ENCODE peak calls at places on chromosome 2, in eight cellular contexts. W, N, I, F, P, B, L and T are unnamed samples.

GRCh38 chr2:12106440-12107080 is 360.1 kb downstream of the LPIN1 start:
- DNase-seq in W (peak; percentile 99), N (peak; percentile 67), I (no peak), F (no peak), P (no peak), B (peak; percentile 99), L (peak; percentile 80), T (peak; percentile 97)

GRCh38 chr2:143177081-143177786 is 48.0 kb downstream of the ARHGAP15 start:
- DNase-seq in W (no peak), N (no peak), I (no peak), F (no peak), P (no peak), B (no peak), L (no peak), T (no peak)

GRCh38 chr2:242027676-242028450 is 158.3 kb downstream of the RTP5 start:
- DNase-seq in W (no peak), N (peak; percentile 2), I (no peak), F (no peak), P (peak; percentile 13), B (no peak), L (no peak), T (no peak)

GRCh38 chr2:168935810-168936581 is 34.9 kb downstream of the G6PC2 start:
- DNase-seq in W (peak; percentile 12), N (no peak), I (no peak), F (no peak), P (no peak), B (peak; percentile 87), L (no peak), T (peak; percentile 46)

GRCh38 chr2:72561621-72562318 is 264.1 kb downstream of the EXOC6B start:
- DNase-seq in W (peak; percentile 34), N (no peak), I (no peak), F (no peak), P (no peak), B (peak; percentile 88), L (no peak), T (peak; percentile 73)

GRCh38 chr2:200242553-200242952 is 63.9 kb upstream of the SPATS2L start:
- DNase-seq in W (no peak), N (no peak), I (no peak), F (no peak), P (no peak), B (no peak), L (no peak), T (no peak)

GRCh38 chr2:2226326-2226725 is 104.7 kb downstream of the MYT1L start:
- DNase-seq in W (no peak), N (no peak), I (no peak), F (no peak), P (no peak), B (no peak), L (no peak), T (no peak)

GRCh38 chr2:172647439-172647838 is 88.2 kb upstream of the RAPGEF4 start:
- DNase-seq in W (peak; percentile 57), N (no peak), I (no peak), F (no peak), P (no peak), B (no peak), L (no peak), T (peak; percentile 55)

GRCh38 chr2:144426981-144427479 is 92.9 kb downstream of the ZEB2 start:
- DNase-seq in W (peak; percentile 43), N (no peak), I (no peak), F (no peak), P (no peak), B (peak; percentile 82), L (no peak), T (peak; percentile 61)

DNA sequence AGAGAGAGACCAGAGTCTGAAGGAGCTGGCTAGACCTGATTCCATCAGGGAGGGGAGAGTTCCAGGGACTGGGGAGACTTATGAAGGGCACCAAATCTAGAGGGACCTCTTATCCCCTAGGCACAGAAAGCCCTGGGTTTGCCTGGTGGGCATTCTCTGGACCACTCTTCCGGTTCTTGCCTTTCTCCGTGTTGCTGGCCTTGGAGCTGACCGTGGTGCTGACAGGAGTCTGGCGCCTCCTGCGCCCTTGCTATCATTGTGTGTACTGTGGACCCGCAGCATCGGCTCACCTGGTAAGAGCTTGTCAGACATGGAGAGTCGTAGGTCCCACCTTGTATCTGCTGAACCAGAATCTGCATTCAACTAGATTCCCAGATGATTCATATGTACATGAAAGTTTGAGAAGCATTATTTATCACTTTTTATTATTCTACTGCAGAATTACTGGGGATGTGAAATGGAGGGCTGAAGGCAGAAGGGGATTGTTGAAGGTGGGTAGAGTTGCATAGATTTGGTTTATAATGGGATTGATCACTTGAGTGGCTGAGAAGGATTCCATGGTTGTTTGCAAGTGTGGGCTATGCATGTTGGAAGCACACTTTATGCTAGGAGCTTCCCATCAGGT is 4.3 kb upstream of the TRPM8 start:
- DNase-seq in W (peak; percentile 26), N (no peak), I (peak; percentile 88), F (no peak), P (peak; percentile 57), B (peak; percentile 54), L (no peak), T (peak; percentile 7)
- TF ChIP-seq CTCF in W (no peak), N (no peak), I (no peak), F (no peak), P (no peak), B (peak; percentile 24), L (no peak), T (no peak)

GRCh38 chr2:41500895-41501294 is 546.9 kb upstream of the PKDCC start:
- DNase-seq in W (no peak), N (no peak), I (no peak), F (no peak), P (no peak), B (no peak), L (no peak), T (no peak)

GRCh38 chr2:41504532-41504931 is 543.3 kb upstream of the PKDCC start:
- DNase-seq in W (no peak), N (no peak), I (no peak), F (no peak), P (no peak), B (no peak), L (no peak), T (no peak)

GRCh38 chr2:41498791-41499190 is 549.0 kb upstream of the PKDCC start:
- DNase-seq in W (no peak), N (no peak), I (no peak), F (no peak), P (no peak), B (no peak), L (no peak), T (no peak)

GRCh38 chr2:41496908-41497307 is 550.9 kb upstream of the PKDCC start:
- DNase-seq in W (no peak), N (no peak), I (no peak), F (no peak), P (no peak), B (no peak), L (no peak), T (no peak)

GRCh38 chr2:41502752-41503151 is 545.1 kb upstream of the PKDCC start:
- DNase-seq in W (no peak), N (no peak), I (no peak), F (no peak), P (no peak), B (no peak), L (no peak), T (no peak)
- TF ChIP-seq CTCF in W (no peak), N (no peak), I (no peak), F (no peak), P (no peak), B (no peak), L (no peak), T (no peak)

DNA sequence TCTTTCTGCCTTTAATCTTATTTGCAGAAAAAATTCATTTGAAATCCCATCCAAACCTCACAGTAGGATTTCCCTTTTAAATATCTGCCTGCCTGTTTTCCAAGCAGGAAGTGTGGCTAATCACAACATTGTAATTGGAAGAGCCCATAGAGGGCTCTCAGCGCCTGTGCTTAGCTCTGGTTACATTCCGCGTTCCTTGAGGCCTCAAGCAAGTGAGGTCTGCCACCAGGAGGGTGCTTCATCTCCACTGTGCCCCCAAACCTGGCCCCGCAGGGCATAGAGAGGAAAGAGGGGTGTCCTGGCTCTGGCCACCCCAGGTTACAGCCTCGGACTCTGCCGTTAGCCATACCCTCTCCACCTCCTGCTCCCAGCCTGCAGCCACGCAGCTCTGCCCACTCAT is 214.8 kb downstream of the SP3 start:
- DNase-seq in W (peak; percentile 24), N (no peak), I (peak; percentile 20), F (no peak), P (no peak), B (peak; percentile 60), L (no peak), T (no peak)
- TF ChIP-seq CTCF in W (no peak), N (no peak), I (no peak), F (no peak), P (no peak), B (peak; percentile 47), L (peak; percentile 18), T (no peak)

GRCh38 chr2:174635015-174635593 is 37.5 kb upstream of the WIPF1 start:
- DNase-seq in W (no peak), N (no peak), I (no peak), F (no peak), P (no peak), B (no peak), L (no peak), T (no peak)
- TF ChIP-seq CTCF in W (no peak), N (no peak), I (no peak), F (no peak), P (no peak), B (no peak), L (no peak), T (no peak)

GRCh38 chr2:231579560-231579959 is 13.1 kb upstream of the TEX44 start:
- DNase-seq in W (no peak), N (no peak), I (no peak), F (no peak), P (no peak), B (no peak), L (no peak), T (no peak)
- TF ChIP-seq CTCF in W (no peak), N (no peak), I (no peak), F (no peak), P (no peak), B (no peak), L (no peak), T (no peak)

DNA sequence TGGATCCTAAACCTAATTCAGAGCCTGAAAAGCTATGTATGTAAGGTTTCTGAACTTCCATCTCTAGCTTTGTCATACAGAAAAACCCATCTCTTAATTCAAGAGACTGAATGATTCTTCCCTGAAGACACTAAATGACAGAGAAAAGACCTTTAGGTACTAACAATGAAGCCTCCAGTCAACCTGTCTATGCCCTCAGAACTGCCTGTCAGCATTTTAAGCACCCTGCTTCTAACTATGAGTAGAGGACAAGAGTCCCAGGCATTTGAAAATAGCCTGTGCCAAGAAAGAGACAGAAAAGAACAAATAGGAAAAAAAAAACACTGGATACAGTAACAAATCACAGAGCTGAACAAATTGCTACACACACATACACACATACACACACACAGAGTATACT is 48.6 kb downstream of the AP1S3 start:
- DNase-seq in W (no peak), N (no peak), I (no peak), F (no peak), P (no peak), B (no peak), L (no peak), T (no peak)
- TF ChIP-seq CTCF in W (no peak), N (no peak), I (no peak), F (no peak), P (no peak), B (no peak), L (no peak), T (no peak)

DNA sequence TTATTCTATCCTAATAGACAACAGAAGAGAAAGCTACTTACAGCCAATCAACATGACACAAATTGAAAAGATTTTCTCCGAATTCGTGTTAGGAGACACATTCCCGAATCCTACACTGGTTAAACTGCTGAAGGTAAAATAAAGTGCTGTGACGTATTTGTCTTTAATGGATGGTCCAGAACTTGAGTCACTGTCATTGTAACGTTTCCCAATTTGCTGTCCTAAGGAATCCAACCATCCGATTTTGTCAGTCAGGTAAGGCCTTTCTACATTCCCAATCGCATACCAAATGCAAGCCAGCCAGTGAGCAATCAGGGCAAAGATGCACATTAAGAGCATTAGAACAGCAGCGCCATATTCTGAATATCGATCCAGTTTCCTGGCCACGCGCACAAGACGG is 91.2 kb downstream of the GCA start:
- DNase-seq in W (no peak), N (no peak), I (no peak), F (no peak), P (no peak), B (no peak), L (no peak), T (no peak)
- TF ChIP-seq CTCF in W (no peak), N (no peak), I (no peak), F (no peak), P (no peak), B (no peak), L (no peak), T (no peak)